ENCODE peak calls at places on chromosome 17, in eight cellular contexts. Y is A549; X is H1; C is CD4-positive, CD25-positive, alpha-beta regulatory T cell; M is aorta; K is ovary; E is uterus; R is HCT116. I is an unnamed sample.
A peak's percentile ranks its signal among the peaks of the same experiment; 100 is the strongest.

GRCh38 chr17:47694018-47694817 is at the start of gene TBKBP1:
- DNase-seq in M (peak; percentile 72), Y (peak; percentile 44), K (peak; percentile 84), R (no peak), E (peak; percentile 65), C (peak; percentile 40), X (peak; percentile 93), I (no peak)

GRCh38 chr17:56432443-56432842 is 161.1 kb upstream of the NOG start:
- DNase-seq in C (no peak), M (no peak), X (no peak), Y (no peak), E (no peak), K (no peak), R (no peak), I (no peak)

GRCh38 chr17:74981979-74982662 is 5.3 kb upstream of the CDR2L start:
- DNase-seq in C (peak; percentile 80), R (peak; percentile 57), E (peak; percentile 68), X (peak; percentile 87), K (peak; percentile 69), Y (peak; percentile 76), M (peak; percentile 83), I (peak; percentile 91)

GRCh38 chr17:33667052-33667509 is 374.0 kb upstream of the ASIC2 start:
- DNase-seq in X (no peak), K (no peak), E (no peak), M (no peak), Y (peak; percentile 5), R (no peak), C (no peak), I (no peak)

GRCh38 chr17:18187816-18188761 is 4.5 kb downstream of the ALKBH5 start:
- DNase-seq in Y (no peak), M (peak; percentile 65), C (no peak), E (no peak), R (no peak), K (no peak), X (no peak), I (no peak)

GRCh38 chr17:33504571-33504970 is 211.5 kb upstream of the ASIC2 start:
- DNase-seq in C (no peak), X (no peak), K (no peak), E (no peak), R (no peak), Y (no peak), M (no peak), I (no peak)

GRCh38 chr17:740240-741055 is 8.1 kb downstream of the TLCD3A start:
- DNase-seq in R (no peak), Y (no peak), K (no peak), E (no peak), X (no peak), C (no peak), M (peak; percentile 56), I (peak; percentile 74)

GRCh38 chr17:53409588-53409987 is 413.1 kb upstream of the KIF2B start:
- DNase-seq in M (no peak), R (no peak), Y (no peak), C (no peak), K (no peak), X (no peak), E (no peak), I (no peak)

GRCh38 chr17:18026408-18026776 is 12.6 kb downstream of the ATPAF2 start:
- DNase-seq in C (no peak), R (no peak), M (no peak), E (no peak), K (no peak), X (no peak), Y (no peak), I (no peak)

GRCh38 chr17:28328325-28328724 is 6.9 kb downstream of the IFT20 start:
- DNase-seq in R (no peak), M (no peak), X (no peak), E (no peak), K (no peak), Y (no peak), C (no peak), I (no peak)

GRCh38 chr17:148757-149156 is 11.4 kb downstream of the SCGB1C2 start:
- DNase-seq in E (peak; percentile 2), C (no peak), Y (no peak), R (no peak), M (peak; percentile 28), X (no peak), K (no peak), I (no peak)

GRCh38 chr17:1977583-1978395 is 47.3 kb downstream of the RTN4RL1 start:
- DNase-seq in C (no peak), E (no peak), M (no peak), X (peak; percentile 81), Y (no peak), R (no peak), K (no peak), I (no peak)

GRCh38 chr17:1693339-1693738 is 8.7 kb upstream of the PRPF8 start:
- DNase-seq in Y (no peak), M (no peak), C (no peak), E (no peak), K (no peak), R (no peak), X (no peak), I (no peak)

GRCh38 chr17:44547625-44548297 is 9.5 kb upstream of the FZD2 start:
- DNase-seq in X (no peak), R (no peak), K (no peak), C (no peak), M (peak; percentile 64), Y (no peak), E (no peak), I (no peak)
- H3K4me3 ChIP-seq in X (peak overlapping the region; percentile 24), R (no peak overlapping the region), K (no peak overlapping the region), C (no peak overlapping the region), M (no peak overlapping the region), Y (no peak overlapping the region), E (no peak overlapping the region), I (no peak overlapping the region)

GRCh38 chr17:43016216-43016615 is 6.0 kb downstream of the VAT1 start:
- DNase-seq in C (no peak), E (no peak), Y (no peak), R (no peak), K (no peak), M (peak; percentile 37), X (no peak), I (no peak)
- H3K4me3 ChIP-seq in C (no peak overlapping the region), E (no peak overlapping the region), Y (no peak overlapping the region), R (no peak overlapping the region), K (no peak overlapping the region), M (no peak overlapping the region), X (no peak overlapping the region), I (no peak overlapping the region)

GRCh38 chr17:15408803-15409202 is 58.6 kb downstream of the CDRT4 start:
- DNase-seq in E (no peak), C (no peak), R (no peak), K (no peak), M (no peak), X (no peak), Y (peak; percentile 21), I (no peak)

GRCh38 chr17:15411556-15412198 is 55.7 kb downstream of the CDRT4 start:
- DNase-seq in K (no peak), R (no peak), E (peak; percentile 53), C (no peak), Y (no peak), X (no peak), M (peak; percentile 68), I (no peak)

GRCh38 chr17:15413101-15413750 is 54.2 kb downstream of the CDRT4 start:
- DNase-seq in R (no peak), Y (no peak), K (no peak), E (no peak), M (no peak), C (no peak), X (no peak), I (no peak)

GRCh38 chr17:15412606-15413005 is 54.8 kb downstream of the CDRT4 start:
- DNase-seq in E (no peak), Y (no peak), R (no peak), X (no peak), M (no peak), K (no peak), C (no peak), I (no peak)

DNA sequence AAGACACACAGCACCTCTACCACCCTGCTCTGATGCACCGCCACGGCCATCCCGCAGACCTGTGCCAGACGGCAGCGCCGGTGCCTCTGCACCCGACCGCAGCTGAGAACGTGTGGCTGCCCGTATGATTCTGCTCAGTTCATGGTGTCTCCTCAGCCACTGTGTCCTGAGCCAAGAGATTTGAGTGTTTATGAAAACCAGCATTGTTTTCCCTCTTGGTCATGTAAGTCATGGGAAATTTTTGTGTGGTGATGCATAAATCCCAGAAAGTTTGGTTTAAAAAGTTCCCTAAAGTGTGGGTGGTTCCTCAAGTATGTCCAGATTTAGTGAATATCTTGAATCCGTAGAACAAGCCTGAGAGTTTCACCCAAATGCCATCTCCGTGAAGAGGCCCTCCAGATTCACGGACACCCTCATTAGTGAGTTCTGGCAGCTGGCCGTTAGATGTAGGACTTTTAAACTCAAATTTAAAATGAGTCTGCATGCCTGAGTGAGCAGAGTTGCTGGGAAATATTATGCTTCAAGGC is 57.6 kb downstream of the CDRT4 start:
- DNase-seq in C (no peak), E (peak; percentile 50), Y (no peak), X (no peak), K (peak; percentile 78), R (no peak), M (peak; percentile 72), I (no peak)
- H3K4me3 ChIP-seq in C (no peak overlapping the region), E (no peak overlapping the region), Y (no peak overlapping the region), X (no peak overlapping the region), K (peak overlapping the region; percentile 23), R (no peak overlapping the region), M (peak overlapping the region; percentile 12), I (no peak overlapping the region)

GRCh38 chr17:50482110-50482509 is 3.5 kb downstream of the RSAD1 start:
- DNase-seq in X (no peak), K (no peak), M (no peak), E (no peak), C (no peak), Y (no peak), R (no peak), I (no peak)

GRCh38 chr17:50480854-50481490 is 2.3 kb downstream of the RSAD1 start:
- DNase-seq in R (no peak), Y (no peak), M (no peak), C (no peak), K (no peak), X (no peak), E (no peak), I (peak; percentile 47)

GRCh38 chr17:50481648-50482047 is 3.0 kb downstream of the RSAD1 start:
- DNase-seq in X (no peak), M (no peak), K (no peak), E (no peak), C (no peak), Y (no peak), R (no peak), I (no peak)

GRCh38 chr17:50483266-50483665 is 4.6 kb downstream of the RSAD1 start:
- DNase-seq in Y (no peak), E (no peak), C (no peak), K (peak; percentile 37), X (no peak), R (no peak), M (no peak), I (no peak)

DNA sequence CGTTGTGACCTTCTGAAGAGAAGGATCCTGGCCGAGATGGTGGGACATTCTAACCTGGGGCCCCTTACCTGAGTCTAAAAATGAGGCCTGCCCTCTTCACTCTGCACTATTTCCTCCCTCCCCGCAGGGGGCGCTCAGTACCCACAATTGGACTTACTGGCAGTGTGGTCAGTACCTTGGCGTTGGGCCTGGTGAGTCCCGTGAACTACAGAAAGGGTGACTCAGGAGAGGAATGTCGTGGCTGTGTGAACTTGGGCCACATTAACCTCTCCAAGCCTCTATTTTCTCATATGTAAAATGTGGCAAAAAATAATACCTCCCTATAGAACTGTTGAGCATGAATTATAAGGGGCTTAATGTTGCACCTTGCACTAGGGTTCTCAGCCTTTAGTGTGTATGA is 3.9 kb downstream of the RSAD1 start:
- DNase-seq in E (peak; percentile 95), Y (peak; percentile 96), R (peak; percentile 95), K (peak; percentile 96), C (peak; percentile 54), M (peak; percentile 97), X (peak; percentile 93), I (peak; percentile 88)
- H3K4me3 ChIP-seq in E (no peak overlapping the region), Y (no peak overlapping the region), R (peak overlapping the region; percentile 36), K (no peak overlapping the region), C (no peak overlapping the region), M (no peak overlapping the region), X (no peak overlapping the region), I (no peak overlapping the region)

I was measured in Karpas-422.